ENCODE peak calls at places on chromosomes 1 and 21, in ten cellular contexts. N is CD4-positive, CD25-positive, alpha-beta regulatory T cell; M is A549; Q is transverse colon; O is adrenal gland; P is breast epithelium; L is SK-N-SH; X is ovary; I is astrocyte; Y is hepatocyte. V is an unnamed sample.

GRCh38 chr1:20322825-20323612 is 32.3 kb downstream of the VWA5B1 start:
- DNase-seq in N (peak; percentile 46), M (no peak), Q (peak; percentile 19), O (no peak), P (no peak), L (no peak), X (no peak), I (peak; percentile 89), Y (no peak), V (peak; percentile 56)

GRCh38 chr1:43774359-43774758 is 67.0 kb downstream of the ST3GAL3 start:
- DNase-seq in N (no peak), M (no peak), Q (no peak), O (no peak), P (no peak), L (no peak), X (no peak), I (peak; percentile 53), Y (no peak), V (no peak)

GRCh38 chr1:8218351-8219092 is 99.4 kb upstream of the SLC45A1 start:
- DNase-seq in N (no peak), M (no peak), Q (no peak), O (no peak), P (no peak), L (no peak), X (no peak), I (peak; percentile 70), Y (no peak), V (no peak)

GRCh38 chr1:185912504-185912903 is 178.3 kb downstream of the HMCN1 start:
- DNase-seq in N (no peak), M (no peak), Q (no peak), O (no peak), P (no peak), L (no peak), X (no peak), I (no peak), Y (no peak), V (no peak)

GRCh38 chr1:42922687-42923366 is 35.8 kb downstream of the SLC2A1 start:
- DNase-seq in N (peak; percentile 69), M (peak; percentile 73), Q (peak; percentile 59), O (peak; percentile 35), P (no peak), L (peak; percentile 78), X (no peak), I (peak; percentile 60), Y (peak; percentile 73), V (no peak)

GRCh38 chr1:178224358-178224757 is 130.5 kb downstream of the RASAL2 start:
- DNase-seq in N (no peak), M (no peak), Q (no peak), O (no peak), P (no peak), L (no peak), X (no peak), I (no peak), Y (no peak), V (no peak)

GRCh38 chr1:236129315-236129714 is 13.0 kb upstream of the GPR137B start:
- DNase-seq in N (no peak), M (no peak), Q (no peak), O (no peak), P (no peak), L (no peak), X (no peak), I (no peak), Y (no peak), V (no peak)

GRCh38 chr1:1013105-1013921 is at the start of gene ISG15:
- DNase-seq in N (peak; percentile 86), M (no peak), Q (peak; percentile 93), O (peak; percentile 88), P (peak; percentile 82), L (no peak), X (peak; percentile 87), I (peak; percentile 75), Y (peak; percentile 89), V (peak; percentile 94)

GRCh38 chr1:241837901-241838300 is 10.1 kb upstream of the EXO1 start:
- DNase-seq in N (no peak), M (no peak), Q (no peak), O (no peak), P (no peak), L (no peak), X (no peak), I (peak; percentile 95), Y (peak; percentile 26), V (no peak)

GRCh38 chr1:2878591-2878990 is 77.1 kb upstream of the TTC34 start:
- DNase-seq in N (no peak), M (no peak), Q (no peak), O (no peak), P (no peak), L (no peak), X (no peak), I (no peak), Y (no peak), V (no peak)

GRCh38 chr21:25563399-25564116 is 43.7 kb downstream of the MRPL39 start:
- DNase-seq in N (no peak), M (no peak), Q (peak; percentile 30), O (no peak), P (no peak), L (no peak), X (no peak), I (peak; percentile 57), Y (no peak), V (peak; percentile 58)

GRCh38 chr21:43834146-43834905 is 30.7 kb upstream of the AGPAT3 start:
- DNase-seq in N (no peak), M (no peak), Q (no peak), O (no peak), P (no peak), L (peak; percentile 8), X (no peak), I (no peak), Y (no peak), V (no peak)

GRCh38 chr1:64511054-64511453 is 41.1 kb downstream of the CACHD1 start:
- DNase-seq in N (no peak), M (no peak), Q (no peak), O (no peak), P (no peak), L (no peak), X (no peak), I (no peak), Y (no peak), V (no peak)
- H3K4me1 ChIP-seq in N (peaks cover 4% of the 10 kb centered on the region), M (peaks cover 7% of the 10 kb centered on the region), Q (peaks cover 31% of the 10 kb centered on the region), O (peaks cover 54% of the 10 kb centered on the region), P (no peaks in the 10 kb centered on the region), L (peaks cover 42% of the 10 kb centered on the region), X (peaks cover 29% of the 10 kb centered on the region), I (peaks cover 20% of the 10 kb centered on the region), Y (peaks cover 49% of the 10 kb centered on the region), V (peaks cover 18% of the 10 kb centered on the region)

GRCh38 chr21:46549650-46550049 is 55.2 kb downstream of the S100B start:
- DNase-seq in N (no peak), M (no peak), Q (no peak), O (no peak), P (peak; percentile 3), L (no peak), X (no peak), I (no peak), Y (no peak), V (no peak)
- H3K4me1 ChIP-seq in N (peaks cover 50% of the 10 kb centered on the region), M (no peaks in the 10 kb centered on the region), Q (no peaks in the 10 kb centered on the region), O (no peaks in the 10 kb centered on the region), P (no peaks in the 10 kb centered on the region), L (no peaks in the 10 kb centered on the region), X (no peaks in the 10 kb centered on the region), I (no peaks in the 10 kb centered on the region), Y (no peaks in the 10 kb centered on the region), V (no peaks in the 10 kb centered on the region)

GRCh38 chr1:21334214-21335087 is 44.2 kb upstream of the ECE1 start:
- DNase-seq in N (peak; percentile 82), M (peak; percentile 41), Q (peak; percentile 83), O (peak; percentile 79), P (peak; percentile 79), L (peak; percentile 59), X (peak; percentile 79), I (peak; percentile 94), Y (peak; percentile 68), V (peak; percentile 93)

GRCh38 chr1:21335088-21335678 is 44.9 kb upstream of the ECE1 start:
- DNase-seq in N (no peak), M (no peak), Q (no peak), O (no peak), P (no peak), L (no peak), X (no peak), I (no peak), Y (peak; percentile 3), V (no peak)

GRCh38 chr1:21331752-21332480 is 41.7 kb upstream of the ECE1 start:
- DNase-seq in N (no peak), M (no peak), Q (peak; percentile 31), O (no peak), P (no peak), L (no peak), X (peak; percentile 33), I (no peak), Y (no peak), V (no peak)

GRCh38 chr1:21333824-21334213 is 43.6 kb upstream of the ECE1 start:
- DNase-seq in N (no peak), M (no peak), Q (no peak), O (no peak), P (no peak), L (no peak), X (peak; percentile 33), I (no peak), Y (no peak), V (no peak)

DNA sequence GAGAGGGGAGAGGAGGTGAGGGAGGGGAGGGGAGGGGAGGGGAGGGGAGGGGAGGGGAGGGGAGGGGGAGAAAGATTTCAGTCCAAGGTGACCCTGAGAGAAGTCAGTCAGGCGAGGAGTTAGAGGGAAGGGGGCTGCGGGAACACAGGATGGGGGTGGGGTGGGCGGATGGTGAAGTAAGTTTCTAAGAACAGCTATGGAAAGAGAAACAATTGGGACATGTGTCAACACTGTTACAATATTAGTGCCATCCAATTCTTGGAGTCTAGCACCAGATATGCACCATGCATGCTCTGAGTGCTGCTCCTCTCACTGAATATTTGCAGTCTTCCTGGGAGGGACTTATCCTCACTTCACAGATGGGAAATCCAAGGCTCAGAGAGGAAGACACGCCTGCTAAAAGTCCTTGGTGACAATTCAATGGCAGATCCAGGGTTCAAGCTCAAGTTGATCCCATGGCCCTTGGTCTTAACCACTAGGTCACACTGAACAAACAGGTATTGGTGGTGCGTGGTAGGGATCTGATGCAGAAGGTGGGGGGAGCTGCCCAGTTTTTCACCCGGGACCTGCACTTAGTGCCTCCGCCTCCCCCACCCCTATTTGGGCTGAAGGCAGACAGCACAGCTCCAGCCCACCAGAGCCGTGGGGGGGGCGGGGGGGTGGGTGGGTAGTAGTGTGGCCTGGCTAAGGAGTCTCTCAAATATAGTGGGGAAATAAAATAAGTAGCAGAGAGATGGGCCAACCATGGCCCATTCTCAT is 42.6 kb upstream of the ECE1 start:
- DNase-seq in N (no peak), M (no peak), Q (peak; percentile 10), O (peak; percentile 38), P (no peak), L (no peak), X (peak; percentile 54), I (no peak), Y (no peak), V (no peak)
- H3K4me1 ChIP-seq in N (peaks cover 75% of the 10 kb centered on the region), M (peaks cover 84% of the 10 kb centered on the region), Q (peaks cover 97% of the 10 kb centered on the region), O (peaks cover 93% of the 10 kb centered on the region), P (peaks cover 27% of the 10 kb centered on the region), L (peaks cover 50% of the 10 kb centered on the region), X (peaks cover 47% of the 10 kb centered on the region), I (peaks cover 33% of the 10 kb centered on the region), Y (peaks cover 90% of the 10 kb centered on the region), V (peaks cover 47% of the 10 kb centered on the region)

DNA sequence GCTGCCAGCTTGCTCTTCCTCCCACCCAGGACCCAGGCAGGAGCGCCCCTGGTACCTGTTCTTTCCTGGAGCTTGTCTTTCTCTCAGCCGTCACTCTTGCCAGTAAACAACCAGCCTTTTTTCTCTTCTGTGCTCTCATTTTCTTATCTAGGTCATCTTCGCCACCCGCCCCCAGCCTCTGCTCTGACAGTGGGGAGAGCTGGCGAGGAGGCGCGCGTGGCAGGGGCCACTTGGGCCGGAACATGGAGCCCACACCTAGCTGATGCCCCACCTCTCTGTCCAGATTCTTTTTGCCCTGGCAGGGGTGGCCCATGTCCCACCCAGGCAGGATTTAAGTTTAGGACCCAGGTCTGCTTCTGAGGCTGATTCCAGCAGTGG is 32.3 kb downstream of the PROK1 start:
- DNase-seq in N (no peak), M (no peak), Q (no peak), O (no peak), P (no peak), L (no peak), X (no peak), I (no peak), Y (no peak), V (no peak)
- H3K4me1 ChIP-seq in N (no peaks in the 10 kb centered on the region), M (peaks cover 11% of the 10 kb centered on the region), Q (no peaks in the 10 kb centered on the region), O (peaks cover 9% of the 10 kb centered on the region), P (no peaks in the 10 kb centered on the region), L (no peaks in the 10 kb centered on the region), X (no peaks in the 10 kb centered on the region), I (no peaks in the 10 kb centered on the region), Y (peaks cover 37% of the 10 kb centered on the region), V (no peaks in the 10 kb centered on the region)

V was measured in Peyer's patch.